ENCODE peak calls at places on chromosomes 1 and 21, in five cellular contexts. C, N, M, F and S are unnamed samples.

GRCh38 chr1:204506091-204506968 is 9.9 kb upstream of the MDM4 start:
- DNase-seq in N (peak; percentile 95), C (peak; percentile 91), M (peak; percentile 84), F (peak; percentile 88), S (peak; percentile 90)

GRCh38 chr1:3948344-3948743 is 48.3 kb upstream of the C1orf174 start:
- DNase-seq in F (no peak), N (no peak), M (no peak), C (no peak), S (no peak)

GRCh38 chr1:186620951-186621350 is 59.3 kb downstream of the PTGS2 start:
- DNase-seq in M (peak; percentile 92), N (peak; percentile 78), C (no peak), F (no peak), S (no peak)

GRCh38 chr1:68890736-68891135 is 393.9 kb upstream of the DEPDC1 start:
- DNase-seq in C (no peak), F (no peak), M (no peak), N (no peak), S (no peak)

GRCh38 chr1:169148472-169149252 is 42.2 kb downstream of the ATP1B1 start:
- DNase-seq in N (no peak), C (peak; percentile 97), M (no peak), F (no peak), S (no peak)

GRCh38 chr1:198756470-198756869 is 117.6 kb downstream of the PTPRC start:
- DNase-seq in C (no peak), N (peak; percentile 36), F (no peak), M (no peak), S (no peak)

GRCh38 chr21:41684381-41685245 is 82.2 kb downstream of the RIPK4 start:
- DNase-seq in F (no peak), C (peak; percentile 24), M (peak; percentile 72), N (peak; percentile 67), S (no peak)

GRCh38 chr1:76622774-76623173 is 244.5 kb upstream of the ST6GALNAC5 start:
- DNase-seq in F (no peak), M (no peak), C (no peak), N (no peak), S (no peak)

GRCh38 chr1:194295690-194296089 is 1109.3 kb upstream of the B3GALT2 start:
- DNase-seq in M (peak; percentile 19), F (peak; percentile 33), N (peak; percentile 44), C (peak; percentile 15), S (peak; percentile 76)

GRCh38 chr1:77978293-77978968 is 441 bp downstream of the FUBP1 start:
- DNase-seq in C (peak; percentile 92), N (peak; percentile 95), M (peak; percentile 92), F (peak; percentile 81), S (peak; percentile 95)

GRCh38 chr1:94614980-94615379 is 73.4 kb upstream of the F3 start:
- DNase-seq in M (no peak), F (no peak), N (no peak), C (no peak), S (no peak)

GRCh38 chr1:223774133-223774811 is 61.9 kb downstream of the CAPN2 start:
- DNase-seq in M (no peak), F (no peak), C (no peak), N (no peak), S (no peak)

GRCh38 chr1:31776511-31776910 is 12.4 kb upstream of the ADGRB2 start:
- DNase-seq in N (no peak), C (no peak), M (no peak), F (no peak), S (no peak)

GRCh38 chr1:23126200-23126599 is 42.5 kb downstream of the LUZP1 start:
- DNase-seq in F (no peak), M (no peak), N (no peak), C (no peak), S (no peak)

GRCh38 chr1:243394610-243395490 is 139.0 kb downstream of the SDCCAG8 start:
- DNase-seq in F (no peak), M (no peak), C (no peak), N (no peak), S (no peak)

GRCh38 chr1:6745073-6745472 is 40.2 kb upstream of the CAMTA1 start:
- DNase-seq in F (no peak), C (no peak), N (no peak), M (no peak), S (no peak)

GRCh38 chr1:154940880-154941228 is 4.3 kb upstream of the PMVK start:
- DNase-seq in N (no peak), M (no peak), C (no peak), F (no peak), S (no peak)

GRCh38 chr1:2785631-2786328 is 15.7 kb downstream of the TTC34 start:
- DNase-seq in M (no peak), F (no peak), N (no peak), C (no peak), S (no peak)

DNA sequence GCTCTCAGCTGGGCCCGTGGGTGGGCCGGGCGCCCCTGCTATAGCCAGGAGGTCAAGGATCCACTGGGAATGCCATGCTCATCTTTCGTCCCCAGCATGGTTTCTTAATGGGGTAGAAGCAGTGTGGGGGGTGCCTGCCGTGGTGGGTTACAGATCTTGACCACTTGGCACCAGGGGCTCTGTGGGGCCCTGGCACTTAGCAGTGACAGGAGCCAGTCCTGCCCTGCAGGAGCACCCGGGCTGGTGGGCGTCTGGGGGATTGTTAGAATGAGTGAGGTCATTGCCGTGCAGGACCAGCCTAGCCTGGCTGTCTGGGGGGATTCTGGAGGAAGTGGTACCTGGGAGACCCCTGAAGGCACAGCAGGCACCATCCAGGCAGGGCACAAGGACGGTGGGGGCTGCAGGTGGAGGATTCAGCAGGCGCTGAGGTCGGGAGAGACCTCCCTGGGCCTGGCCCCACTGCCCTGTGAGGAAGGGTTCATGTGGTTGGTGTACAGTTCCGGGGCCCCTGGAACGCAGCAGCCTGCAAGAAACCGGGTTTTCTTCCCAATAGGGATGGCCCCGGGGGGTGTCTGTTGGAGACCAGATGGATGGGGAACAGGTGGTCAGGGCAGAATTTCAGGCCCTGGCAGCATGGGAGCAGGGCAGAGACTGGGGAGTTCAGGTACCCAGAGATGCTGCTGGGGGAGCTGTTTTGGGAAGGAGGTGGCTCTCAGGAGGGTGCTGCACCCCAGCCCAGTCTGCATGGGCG is 4.8 kb downstream of the AIRE start:
- DNase-seq in M (no peak), C (no peak), F (no peak), N (no peak), S (no peak)
- H3K4me2 ChIP-seq in M (no peak overlapping the region), C (no peak overlapping the region), F (no peak overlapping the region), N (no peak overlapping the region), S (no peak overlapping the region)

DNA sequence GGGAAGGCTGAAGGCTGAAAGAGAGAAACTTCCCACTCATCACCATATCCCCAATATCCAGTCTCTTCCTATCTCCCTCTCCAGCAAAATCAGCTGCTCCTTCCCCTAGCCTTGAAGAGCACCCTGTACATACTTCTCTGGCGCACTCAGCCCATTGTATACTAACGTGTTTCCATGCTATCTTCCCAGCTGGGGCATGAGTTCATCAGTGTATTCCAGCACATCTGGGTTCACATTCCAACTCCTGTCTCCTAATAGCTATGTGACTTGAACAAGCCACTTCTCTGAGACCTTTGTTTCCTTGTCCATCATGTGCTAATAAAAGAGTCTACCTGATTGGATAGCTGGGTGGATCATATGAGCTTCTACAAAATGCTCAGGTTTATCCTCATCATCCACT is 51.1 kb upstream of the OLIG2 start:
- DNase-seq in M (no peak), F (no peak), C (no peak), N (no peak), S (no peak)
- H3K27me3 ChIP-seq in M (peaks cover 5% of the 10 kb centered on the region), F (peaks cover 31% of the 10 kb centered on the region), C (peaks cover 38% of the 10 kb centered on the region), N (peaks cover 16% of the 10 kb centered on the region), S (no peaks in the 10 kb centered on the region)

DNA sequence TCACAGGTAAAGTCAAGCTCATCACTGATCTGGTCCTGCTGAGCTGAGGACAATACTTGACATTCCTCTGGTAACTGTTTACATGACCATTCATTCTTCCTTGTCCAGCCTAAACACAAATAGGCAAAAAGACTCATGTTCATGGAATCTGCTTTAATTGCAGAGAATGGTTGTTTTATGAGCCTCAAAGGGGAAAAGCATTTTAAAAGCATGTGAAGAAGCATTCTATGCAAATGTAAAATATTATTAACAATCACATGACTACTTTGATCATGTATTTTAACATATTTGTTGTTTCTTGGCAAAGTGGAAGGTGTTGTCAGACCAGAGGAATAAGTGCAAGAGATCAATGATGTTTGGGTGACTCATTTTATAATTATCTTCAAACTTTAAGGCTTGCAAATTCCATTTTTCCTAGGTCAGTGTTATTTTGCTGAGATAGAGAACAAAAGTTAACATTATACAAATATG is 133.7 kb downstream of the RUNX1 start:
- DNase-seq in C (no peak), M (no peak), N (peak; percentile 65), F (no peak), S (peak; percentile 10)
- H3K36me3 ChIP-seq in C (no peaks in the 10 kb centered on the region), M (no peaks in the 10 kb centered on the region), N (no peaks in the 10 kb centered on the region), F (no peaks in the 10 kb centered on the region), S (no peaks in the 10 kb centered on the region)

DNA sequence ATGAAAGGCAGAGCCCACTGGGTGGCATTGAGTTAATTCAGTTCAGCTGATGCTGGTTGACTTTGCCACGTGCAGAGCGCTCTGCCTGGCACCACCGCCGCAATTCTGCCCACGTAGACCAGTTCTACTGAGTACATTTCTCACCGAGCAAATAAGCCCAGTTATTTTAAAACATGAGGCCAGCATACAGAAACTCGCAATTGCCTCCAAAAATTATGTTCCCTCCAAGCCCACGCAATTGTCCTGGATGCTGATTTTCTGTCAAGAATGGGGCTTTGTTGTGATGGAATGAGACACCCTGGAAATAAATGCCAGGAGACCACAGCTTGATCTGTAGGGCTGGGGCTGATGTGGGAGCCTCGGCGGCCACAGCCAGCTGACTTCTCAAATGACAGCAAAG is 11.4 kb upstream of the PARP1 start:
- DNase-seq in N (no peak), F (no peak), M (no peak), C (no peak), S (no peak)
- H3K4me2 ChIP-seq in N (no peak overlapping the region), F (no peak overlapping the region), M (peak overlapping the region; percentile 37), C (no peak overlapping the region), S (no peak overlapping the region)

DNA sequence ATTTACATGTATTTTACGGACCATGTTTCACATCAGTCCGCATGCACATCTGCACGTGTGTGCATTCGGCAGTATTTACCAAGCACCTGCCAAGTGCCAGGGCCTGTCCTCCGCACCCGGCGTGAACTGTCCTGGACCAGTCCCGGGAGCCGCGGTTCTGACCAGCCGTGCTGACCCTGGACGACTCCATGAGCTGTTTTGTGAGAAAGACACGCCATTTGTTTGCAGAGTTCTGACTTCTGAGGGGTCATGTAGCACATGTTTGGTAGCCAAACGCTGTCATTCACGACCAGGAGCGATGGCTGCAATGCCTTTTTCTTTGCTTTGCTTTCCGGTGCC is 3.3 kb upstream of the OLIG2 start:
- DNase-seq in F (no peak), M (no peak), C (no peak), N (no peak), S (no peak)
- H3K27me3 ChIP-seq in F (no peaks in the 10 kb centered on the region), M (peaks cover 76% of the 10 kb centered on the region), C (peaks cover 87% of the 10 kb centered on the region), N (peaks cover 95% of the 10 kb centered on the region), S (peaks cover 98% of the 10 kb centered on the region)

DNA sequence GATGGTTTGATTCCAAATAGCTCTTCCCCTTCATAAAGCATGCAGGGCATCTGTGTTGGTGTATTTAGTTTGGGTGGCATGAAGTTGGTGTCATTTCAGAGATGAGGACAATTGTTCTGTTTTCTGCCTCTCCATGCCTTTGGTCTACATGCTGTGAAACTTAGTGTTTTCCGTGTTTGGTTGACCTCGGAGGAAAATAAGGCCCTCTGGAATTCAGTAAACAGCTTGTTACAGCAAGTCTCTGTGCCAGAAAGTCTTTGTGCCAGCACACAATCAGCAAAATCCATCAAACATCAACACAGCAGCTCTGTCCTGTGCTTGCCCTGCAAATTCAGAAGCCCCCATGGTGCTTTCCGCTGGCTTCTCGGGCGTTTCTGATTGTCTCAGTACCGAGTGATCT is 9.5 kb downstream of the PARK7 start:
- DNase-seq in N (no peak), C (no peak), F (no peak), M (no peak), S (no peak)
- H3K36me3 ChIP-seq in N (peaks cover 35% of the 10 kb centered on the region), C (peaks cover 54% of the 10 kb centered on the region), F (peaks cover 63% of the 10 kb centered on the region), M (peaks cover 26% of the 10 kb centered on the region), S (peaks cover 47% of the 10 kb centered on the region)